ENCODE peak calls at places on chromosome 22, in seven cellular contexts. Q is HCT116, M is K562, F is H1, C is HepG2, G is SK-N-SH, Y is GM12878. E is an unnamed sample. For H3K79me2, the result is how much of the 10 kb centered on the place peaks cover.

GRCh38 chr22:50307891-50308596 is 598 bp upstream of the PLXNB2 start:
- DNase-seq in Q (no peak), M (no peak), F (no peak), C (no peak), G (no peak), Y (no peak), E (no peak)

GRCh38 chr22:19909350-19910179 is 32.0 kb upstream of the COMT start:
- DNase-seq in Q (peak), M (peak), F (peak), C (peak), G (peak), Y (peak), E (peak)

GRCh38 chr22:28910575-28911278 is 27.4 kb downstream of the ZNRF3 start:
- DNase-seq in Q (no peak), M (no peak), F (no peak), C (no peak), G (no peak), Y (no peak), E (no peak)

GRCh38 chr22:44436656-44437492 is 61.2 kb downstream of the RTL6 start:
- DNase-seq in Q (no peak), M (no peak), F (no peak), C (no peak), G (no peak), Y (no peak), E (no peak)

GRCh38 chr22:42786606-42787356 is 66.1 kb upstream of the A4GALT start:
- DNase-seq in Q (no peak), M (no peak), F (no peak), C (no peak), G (no peak), Y (no peak), E (no peak)

GRCh38 chr22:37747715-37748100 is 50.9 kb downstream of the TRIOBP start:
- DNase-seq in Q (no peak), M (no peak), F (no peak), C (no peak), G (no peak), Y (no peak), E (peak)

GRCh38 chr22:41009222-41009948 is 58.2 kb downstream of the RBX1 start:
- DNase-seq in Q (no peak), M (no peak), F (no peak), C (no peak), G (no peak), Y (no peak), E (no peak)

GRCh38 chr22:24230911-24231656 is 13.8 kb downstream of the GGT5 start:
- DNase-seq in Q (no peak), M (peak), F (peak), C (no peak), G (peak), Y (no peak), E (peak)

GRCh38 chr22:26587991-26588613 is 1.8 kb downstream of the TPST2 start:
- DNase-seq in Q (no peak), M (peak), F (no peak), C (no peak), G (no peak), Y (no peak), E (no peak)

GRCh38 chr22:22609271-22609670 is 35.1 kb upstream of the GGTLC2 start:
- DNase-seq in Q (no peak), M (no peak), F (no peak), C (no peak), G (no peak), Y (no peak), E (no peak)
- TF ChIP-seq MAX in Q (no peak), M (no peak), F (no peak), C (no peak), G (no peak), Y (no peak), E (no peak)

GRCh38 chr22:46092646-46093410 is 57.5 kb upstream of the PPARA start:
- DNase-seq in Q (no peak), M (no peak), F (no peak), C (no peak), G (no peak), Y (no peak), E (no peak)
- H3K79me2 ChIP-seq in Q (half or more), M (under half), F (under half), C (under half), G (half or more), Y (under half), E (half or more)

GRCh38 chr22:47632646-47633045 is 870.2 kb downstream of the TBC1D22A start:
- DNase-seq in Q (no peak), M (no peak), F (no peak), C (no peak), G (no peak), Y (no peak), E (no peak)

GRCh38 chr22:47630741-47631534 is 868.5 kb downstream of the TBC1D22A start:
- DNase-seq in Q (no peak), M (peak), F (no peak), C (no peak), G (no peak), Y (no peak), E (no peak)

GRCh38 chr22:47629791-47630655 is 867.6 kb downstream of the TBC1D22A start:
- DNase-seq in Q (no peak), M (no peak), F (no peak), C (no peak), G (no peak), Y (no peak), E (no peak)

GRCh38 chr22:47633111-47633510 is 870.7 kb downstream of the TBC1D22A start:
- DNase-seq in Q (no peak), M (no peak), F (no peak), C (no peak), G (no peak), Y (no peak), E (no peak)

GRCh38 chr22:47631571-47632102 is 869.2 kb downstream of the TBC1D22A start:
- DNase-seq in Q (peak), M (peak), F (no peak), C (no peak), G (peak), Y (no peak), E (no peak)
- TF ChIP-seq MAX in Q (peak), M (peak), F (no peak), C (no peak), G (no peak), Y (no peak), E (no peak)

DNA sequence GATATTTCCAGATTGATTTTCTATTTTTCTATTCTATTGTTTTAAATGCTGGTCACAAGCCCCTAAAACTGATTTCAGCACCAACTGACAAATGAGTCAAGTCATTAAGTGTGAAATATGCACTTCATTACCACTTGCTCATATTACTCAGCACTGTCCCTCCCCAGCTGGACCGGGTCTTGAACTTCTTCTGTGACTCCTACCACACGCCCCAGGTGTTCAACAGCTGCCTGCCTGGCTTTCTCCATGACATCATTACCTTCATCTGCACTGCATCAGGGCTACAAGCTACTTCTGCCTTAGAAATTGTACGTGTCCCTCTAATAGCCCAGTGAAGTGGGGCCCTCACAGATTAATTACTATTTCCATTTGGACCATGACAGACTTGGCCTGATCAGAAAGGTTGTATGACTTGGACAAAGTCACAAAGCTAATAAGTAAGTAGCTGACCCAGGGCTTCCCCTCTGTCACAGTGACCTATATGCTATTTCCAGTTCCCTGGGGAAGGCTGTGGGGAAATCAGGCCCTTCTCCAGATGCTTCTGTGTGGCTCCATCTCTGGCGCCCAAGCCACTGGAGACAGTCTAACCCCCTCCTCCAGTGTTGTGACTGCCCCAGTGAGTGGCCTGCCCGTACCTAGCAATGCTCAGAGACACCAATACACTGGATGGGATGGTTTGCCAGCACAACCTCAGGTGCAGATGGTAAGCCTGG is 18.1 kb downstream of the TBC1D10A start:
- DNase-seq in Q (no peak), M (peak), F (no peak), C (no peak), G (no peak), Y (peak), E (no peak)
- H3K79me2 ChIP-seq in Q (under half), M (under half), F (under half), C (under half), G (half or more), Y (half or more), E (under half)

GRCh38 chr22:38943882-38944281 is 13.5 kb upstream of the APOBEC3A start:
- DNase-seq in Q (no peak), M (no peak), F (no peak), C (no peak), G (no peak), Y (no peak), E (no peak)

GRCh38 chr22:38942702-38943101 is 14.7 kb upstream of the APOBEC3A start:
- DNase-seq in Q (no peak), M (no peak), F (no peak), C (no peak), G (no peak), Y (no peak), E (no peak)

GRCh38 chr22:38940985-38941384 is 16.4 kb upstream of the APOBEC3A start:
- DNase-seq in Q (no peak), M (no peak), F (no peak), C (no peak), G (no peak), Y (no peak), E (no peak)

GRCh38 chr22:38943181-38943580 is 14.2 kb upstream of the APOBEC3A start:
- DNase-seq in Q (no peak), M (no peak), F (no peak), C (no peak), G (no peak), Y (no peak), E (no peak)

DNA sequence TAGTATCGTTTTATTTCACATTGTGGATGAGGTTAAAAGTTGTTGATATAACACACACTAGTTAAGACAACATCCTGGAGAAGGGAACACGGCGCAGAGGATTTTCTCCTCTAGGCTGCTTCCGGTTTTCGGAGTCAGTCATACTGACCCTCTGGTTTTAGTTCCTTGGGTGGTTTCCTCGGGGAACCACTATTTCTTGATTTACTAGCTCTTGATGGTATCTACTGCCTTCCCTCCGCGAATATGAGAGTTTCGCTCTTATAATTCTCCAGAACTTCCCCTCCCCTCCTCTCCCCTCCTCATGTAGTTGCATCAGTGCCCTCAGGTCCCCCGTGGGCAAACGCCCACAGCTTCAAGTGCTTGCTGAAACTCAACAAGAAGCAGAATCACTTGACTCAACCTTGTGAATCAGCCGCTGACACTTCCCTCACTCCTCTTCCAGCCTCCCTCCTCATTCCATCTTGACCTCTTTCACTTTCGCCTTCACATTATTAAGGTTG is 15.9 kb upstream of the APOBEC3A start:
- DNase-seq in Q (no peak), M (no peak), F (no peak), C (no peak), G (no peak), Y (peak), E (no peak)
- TF ChIP-seq MAX in Q (no peak), M (no peak), F (no peak), C (no peak), G (no peak), Y (no peak), E (no peak)

GRCh38 chr22:46796566-46797195 is 34.2 kb downstream of the TBC1D22A start:
- DNase-seq in Q (no peak), M (no peak), F (no peak), C (no peak), G (no peak), Y (no peak), E (no peak)
- H3K79me2 ChIP-seq in Q (under half), M (under half), F (under half), C (under half), G (under half), Y (under half), E (under half)

DNA sequence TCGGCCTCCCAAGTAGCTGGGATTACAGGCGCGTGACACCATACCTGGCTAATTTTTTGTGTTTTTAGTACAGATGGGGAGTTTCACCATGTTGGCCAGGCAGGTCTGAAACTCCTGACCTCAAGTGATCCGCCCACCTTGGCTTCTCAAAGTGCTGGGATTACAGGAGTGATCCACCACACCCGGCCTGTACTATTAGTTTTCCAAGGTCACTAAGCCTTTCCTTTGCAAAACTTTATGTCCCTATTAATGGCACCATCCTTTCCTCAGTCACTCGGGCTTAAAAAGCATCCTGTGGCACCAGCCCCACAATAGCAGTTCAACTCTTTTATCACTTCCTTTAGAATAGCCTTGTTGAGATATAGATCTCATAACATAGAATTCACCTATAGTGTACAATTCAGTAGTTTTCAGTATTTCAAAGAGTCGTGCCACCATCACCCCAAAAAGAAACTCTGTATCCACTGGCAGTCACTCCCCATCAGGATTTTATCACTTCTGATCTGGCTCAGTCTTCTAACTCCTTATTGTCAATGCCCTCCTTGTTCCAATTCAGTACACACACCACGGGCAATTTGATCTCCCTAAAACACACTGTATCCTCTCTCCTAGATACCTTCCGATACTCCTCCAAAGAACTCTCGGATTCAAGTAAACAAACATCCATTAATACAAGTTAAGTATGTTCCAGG is 921 bp upstream of the BCL2L13 start:
- DNase-seq in Q (no peak), M (no peak), F (no peak), C (no peak), G (no peak), Y (no peak), E (no peak)
- TF ChIP-seq MAX in Q (no peak), M (no peak), F (no peak), C (no peak), G (no peak), Y (no peak), E (no peak)